ENCODE peak calls at places on chromosome 11, in six cellular contexts. E, X, Q, U, P and D are unnamed samples.

GRCh38 chr11:119624102-119624615 is 104.8 kb downstream of the NECTIN1 start:
- DNase-seq in E (no peak), X (no peak), Q (no peak), U (no peak), P (no peak), D (no peak)

GRCh38 chr11:128691802-128692749 is 1.8 kb upstream of the FLI1 start:
- DNase-seq in E (no peak), X (no peak), Q (no peak), U (no peak), P (no peak), D (no peak)

GRCh38 chr11:44778200-44779100 is 51.7 kb downstream of the TSPAN18 start:
- DNase-seq in E (no peak), X (no peak), Q (no peak), U (no peak), P (no peak), D (no peak)

GRCh38 chr11:3880724-3881123 is 25.3 kb downstream of the STIM1 start:
- DNase-seq in E (peak; percentile 15), X (peak; percentile 45), Q (peak; percentile 74), U (no peak), P (peak; percentile 29), D (peak; percentile 38)

GRCh38 chr11:15349413-15349812 is 234.7 kb downstream of the INSC start:
- DNase-seq in E (no peak), X (no peak), Q (no peak), U (no peak), P (no peak), D (no peak)

GRCh38 chr11:4167292-4167691 is 72.7 kb downstream of the RRM1 start:
- DNase-seq in E (no peak), X (no peak), Q (no peak), U (no peak), P (no peak), D (no peak)

GRCh38 chr11:104594228-104594958 is 303.9 kb downstream of the CASP12 start:
- DNase-seq in E (peak; percentile 33), X (no peak), Q (peak; percentile 49), U (no peak), P (peak; percentile 49), D (no peak)

GRCh38 chr11:8867856-8868705 is 42.9 kb upstream of the AKIP1 start:
- DNase-seq in E (peak; percentile 15), X (peak; percentile 54), Q (peak; percentile 75), U (no peak), P (peak; percentile 44), D (peak; percentile 65)

GRCh38 chr11:123407124-123407995 is 22.7 kb upstream of the GRAMD1B start:
- DNase-seq in E (peak; percentile 69), X (peak; percentile 80), Q (peak; percentile 85), U (peak; percentile 47), P (peak; percentile 71), D (peak; percentile 87)

GRCh38 chr11:61972796-61973602 is 5.6 kb upstream of the FTH1 start:
- DNase-seq in E (no peak), X (peak; percentile 97), Q (peak; percentile 98), U (no peak), P (peak; percentile 87), D (peak; percentile 98)

GRCh38 chr11:95284057-95285052 is 53.4 kb upstream of the SESN3 start:
- DNase-seq in E (no peak), X (no peak), Q (no peak), U (no peak), P (no peak), D (no peak)

GRCh38 chr11:72375241-72375640 is 59.1 kb downstream of the CLPB start:
- DNase-seq in E (no peak), X (no peak), Q (no peak), U (no peak), P (no peak), D (no peak)

GRCh38 chr11:82996966-82997606 is 74.6 kb downstream of the RAB30 start:
- DNase-seq in E (no peak), X (no peak), Q (no peak), U (no peak), P (peak; percentile 64), D (no peak)

GRCh38 chr11:61545341-61545740 is 35.5 kb downstream of the SYT7 start:
- DNase-seq in E (peak; percentile 11), X (no peak), Q (peak; percentile 37), U (no peak), P (no peak), D (peak; percentile 16)

GRCh38 chr11:44467413-44467812 is 98.0 kb upstream of the CD82 start:
- DNase-seq in E (no peak), X (no peak), Q (no peak), U (no peak), P (no peak), D (no peak)

GRCh38 chr11:76770642-76771445 is 12.3 kb upstream of the TSKU start:
- DNase-seq in E (peak; percentile 97), X (peak; percentile 89), Q (peak; percentile 95), U (no peak), P (peak; percentile 98), D (peak; percentile 79)

GRCh38 chr11:82750643-82751139 is 17.0 kb upstream of the FAM181B start:
- DNase-seq in E (no peak), X (no peak), Q (no peak), U (no peak), P (no peak), D (no peak)

GRCh38 chr11:68159665-68160064 is 38.5 kb upstream of the CHKA start:
- DNase-seq in E (no peak), X (no peak), Q (no peak), U (no peak), P (no peak), D (no peak)

GRCh38 chr11:18383388-18384156 is 10.8 kb upstream of the LDHA start:
- DNase-seq in E (peak; percentile 98), X (peak; percentile 99), Q (peak; percentile 99), U (no peak), P (peak; percentile 97), D (peak; percentile 96)

GRCh38 chr11:124930799-124931198 is 5.0 kb downstream of the HEPACAM start:
- DNase-seq in E (no peak), X (no peak), Q (no peak), U (no peak), P (no peak), D (no peak)

GRCh38 chr11:3984896-3985295 is 109.7 kb upstream of the RRM1 start:
- DNase-seq in E (no peak), X (no peak), Q (peak; percentile 15), U (no peak), P (peak; percentile 16), D (peak; percentile 47)

GRCh38 chr11:129283141-129283540 is 91.0 kb upstream of the ARHGAP32 start:
- DNase-seq in E (no peak), X (no peak), Q (no peak), U (no peak), P (no peak), D (no peak)

GRCh38 chr11:103709366-103709765 is 327.1 kb upstream of the DDI1 start:
- DNase-seq in E (no peak), X (no peak), Q (no peak), U (no peak), P (no peak), D (no peak)

GRCh38 chr11:34604216-34604615 is 16.7 kb upstream of the EHF start:
- DNase-seq in E (no peak), X (no peak), Q (no peak), U (no peak), P (no peak), D (no peak)

GRCh38 chr11:89159974-89160373 is 17.7 kb upstream of the TYR start:
- DNase-seq in E (no peak), X (no peak), Q (no peak), U (no peak), P (no peak), D (no peak)

GRCh38 chr11:47852053-47852452 is 3.9 kb upstream of the NUP160 start:
- DNase-seq in E (no peak), X (no peak), Q (no peak), U (no peak), P (no peak), D (no peak)

GRCh38 chr11:2088746-2089535 is 50.2 kb downstream of the IGF2 start:
- DNase-seq in E (no peak), X (no peak), Q (no peak), U (no peak), P (no peak), D (no peak)

GRCh38 chr11:105786766-105787165 is 176.9 kb downstream of the GRIA4 start:
- DNase-seq in E (no peak), X (no peak), Q (no peak), U (no peak), P (no peak), D (no peak)

GRCh38 chr11:33722579-33723234 is 13.5 kb downstream of the CD59 start:
- DNase-seq in E (peak; percentile 88), X (peak; percentile 59), Q (peak; percentile 90), U (no peak), P (peak; percentile 74), D (peak; percentile 51)

GRCh38 chr11:57233702-57234101 is 3.3 kb downstream of the APLNR start:
- DNase-seq in E (no peak), X (no peak), Q (no peak), U (no peak), P (no peak), D (no peak)

GRCh38 chr11:1458340-1459218 is 28.0 kb downstream of the MOB2 start:
- DNase-seq in E (peak; percentile 13), X (no peak), Q (peak; percentile 28), U (no peak), P (no peak), D (peak; percentile 22)

GRCh38 chr11:2912498-2912897 is 16.7 kb downstream of the PHLDA2 start:
- DNase-seq in E (peak; percentile 86), X (peak; percentile 56), Q (peak; percentile 68), U (no peak), P (peak; percentile 89), D (peak; percentile 65)

GRCh38 chr11:130480721-130481140 is 32.3 kb downstream of the ADAMTS15 start:
- DNase-seq in E (no peak), X (peak; percentile 75), Q (peak; percentile 70), U (no peak), P (no peak), D (peak; percentile 78)

DNA sequence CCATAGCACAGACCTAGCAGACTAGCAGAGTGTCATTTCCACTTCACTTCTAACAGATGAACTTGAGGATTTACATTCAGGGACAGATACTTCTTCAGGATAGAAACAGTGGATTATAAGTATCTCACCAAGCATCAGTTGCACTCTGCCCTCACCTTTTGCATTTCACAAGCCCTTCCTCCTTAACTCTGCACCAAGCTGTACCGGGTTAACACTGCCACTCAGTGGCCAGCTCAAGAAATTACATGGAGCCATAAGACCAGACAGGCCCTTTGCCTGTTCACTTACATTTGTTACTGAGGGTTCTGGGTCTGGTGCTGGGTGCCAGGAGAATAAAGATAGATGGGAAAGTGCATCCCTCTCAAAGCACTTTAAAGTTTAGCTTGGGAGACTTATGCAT is 309.8 kb downstream of the SHANK2 start:
- DNase-seq in E (no peak), X (no peak), Q (peak; percentile 16), U (no peak), P (no peak), D (peak; percentile 1)
- TF ChIP-seq CTCF in E (peak; percentile 56), X (peak; percentile 16), Q (peak; percentile 20), U (peak; percentile 40), P (peak; percentile 37), D (peak; percentile 21)

GRCh38 chr11:66002648-66003225 is 434 bp downstream of the BANF1 start:
- DNase-seq in E (no peak), X (peak; percentile 45), Q (peak; percentile 45), U (no peak), P (peak; percentile 38), D (peak; percentile 53)
- TF ChIP-seq CTCF in E (no peak), X (no peak), Q (peak; percentile 21), U (no peak), P (peak; percentile 11), D (peak; percentile 18)

GRCh38 chr11:38598413-38598812 is 2000.4 kb upstream of the RAG2 start:
- DNase-seq in E (no peak), X (no peak), Q (no peak), U (no peak), P (peak; percentile 7), D (no peak)
- TF ChIP-seq CTCF in E (no peak), X (no peak), Q (no peak), U (no peak), P (no peak), D (no peak)

GRCh38 chr11:406796-407650 is 7.8 kb downstream of the SIGIRR start:
- DNase-seq in E (peak; percentile 71), X (peak; percentile 77), Q (peak; percentile 78), U (no peak), P (peak; percentile 74), D (peak; percentile 82)
- TF ChIP-seq CTCF in E (no peak), X (no peak), Q (no peak), U (no peak), P (no peak), D (no peak)